ENCODE peak calls at places on chromosomes 5 and 9, in eight cellular contexts. X is keratinocyte, U is DND-41, F is GM23248, H is OCI-LY7, Q is Karpas-422, Z is neuronal stem cell, B is endothelial cell of umbilical vein. E is an unnamed sample.
A peak's percentile ranks its signal among the peaks of the same experiment; 100 is the strongest.

GRCh38 chr9:124264812-124265211 is 7.1 kb downstream of the NEK6 start:
- DNase-seq in X (no peak), U (no peak), F (no peak), H (peak; percentile 94), Q (peak; percentile 98), Z (no peak), B (no peak), E (no peak)

GRCh38 chr5:172503925-172504730 is 49.8 kb upstream of the SH3PXD2B start:
- DNase-seq in X (no peak), U (no peak), F (no peak), H (no peak), Q (no peak), Z (no peak), B (no peak), E (no peak)

GRCh38 chr5:73170522-73170921 is 2.5 kb upstream of the TMEM174 start:
- DNase-seq in X (peak; percentile 11), U (peak; percentile 13), F (peak; percentile 53), H (peak; percentile 52), Q (peak; percentile 83), Z (peak; percentile 12), B (peak; percentile 62), E (peak; percentile 73)

GRCh38 chr5:10424124-10424731 is 17.5 kb upstream of the ROPN1L start:
- DNase-seq in X (no peak), U (peak; percentile 50), F (peak; percentile 74), H (peak; percentile 64), Q (peak; percentile 73), Z (no peak), B (peak; percentile 42), E (peak; percentile 61)

GRCh38 chr5:145072880-145073279 is 762.3 kb downstream of the PRELID2 start:
- DNase-seq in X (no peak), U (no peak), F (no peak), H (no peak), Q (no peak), Z (peak; percentile 24), B (no peak), E (peak; percentile 74)

GRCh38 chr9:87498046-87498815 is 564 bp downstream of the DAPK1 start:
- DNase-seq in X (no peak), U (no peak), F (peak; percentile 34), H (no peak), Q (no peak), Z (peak; percentile 66), B (peak; percentile 57), E (peak; percentile 83)

GRCh38 chr9:129111762-129112151 is 542 bp downstream of the PTPA start:
- DNase-seq in X (no peak), U (peak; percentile 55), F (peak; percentile 69), H (peak; percentile 59), Q (peak; percentile 81), Z (no peak), B (peak; percentile 62), E (peak; percentile 62)

GRCh38 chr5:1214163-1214935 is 10.8 kb upstream of the SLC6A18 start:
- DNase-seq in X (no peak), U (no peak), F (no peak), H (no peak), Q (no peak), Z (no peak), B (no peak), E (no peak)

GRCh38 chr9:113475992-113476391 is 12.5 kb downstream of the RGS3 start:
- DNase-seq in X (no peak), U (no peak), F (no peak), H (no peak), Q (peak; percentile 19), Z (no peak), B (no peak), E (no peak)

GRCh38 chr9:108272350-108272899 is 583.4 kb downstream of the ACTL7B start:
- DNase-seq in X (no peak), U (no peak), F (peak; percentile 74), H (peak; percentile 2), Q (peak; percentile 67), Z (no peak), B (peak; percentile 29), E (peak; percentile 60)

GRCh38 chr5:28748446-28748845 is 1710.1 kb upstream of the CDH9 start:
- DNase-seq in X (no peak), U (no peak), F (no peak), H (no peak), Q (no peak), Z (no peak), B (no peak), E (no peak)

GRCh38 chr9:21326526-21327139 is 8.6 kb downstream of the KLHL9 start:
- DNase-seq in X (peak; percentile 25), U (no peak), F (peak; percentile 72), H (peak; percentile 67), Q (peak; percentile 82), Z (peak; percentile 35), B (peak; percentile 54), E (peak; percentile 58)

GRCh38 chr9:98856982-98857381 is 49.5 kb downstream of the GALNT12 start:
- DNase-seq in X (no peak), U (no peak), F (no peak), H (no peak), Q (no peak), Z (no peak), B (no peak), E (no peak)

GRCh38 chr5:120613729-120614128 is 149.6 kb downstream of the PRR16 start:
- DNase-seq in X (no peak), U (no peak), F (peak; percentile 40), H (no peak), Q (no peak), Z (no peak), B (no peak), E (no peak)

GRCh38 chr9:35001803-35002502 is 12.4 kb downstream of the DNAJB5 start:
- DNase-seq in X (no peak), U (no peak), F (peak; percentile 59), H (no peak), Q (no peak), Z (no peak), B (peak; percentile 64), E (no peak)

GRCh38 chr5:170439246-170439943 is 50.2 kb upstream of the KCNMB1 start:
- DNase-seq in X (no peak), U (no peak), F (no peak), H (no peak), Q (no peak), Z (no peak), B (no peak), E (no peak)

GRCh38 chr9:132169672-132170392 is 8.0 kb downstream of the NTNG2 start:
- DNase-seq in X (peak; percentile 13), U (peak; percentile 50), F (peak; percentile 71), H (peak; percentile 74), Q (peak; percentile 87), Z (peak; percentile 71), B (peak; percentile 30), E (peak; percentile 88)

GRCh38 chr9:135186248-135187164 is 99.0 kb downstream of the OLFM1 start:
- DNase-seq in X (no peak), U (no peak), F (no peak), H (no peak), Q (no peak), Z (no peak), B (no peak), E (no peak)

GRCh38 chr5:169100735-169101075 is 200.2 kb downstream of the SLIT3 start:
- DNase-seq in X (peak; percentile 11), U (no peak), F (peak; percentile 90), H (no peak), Q (no peak), Z (no peak), B (no peak), E (peak; percentile 23)

GRCh38 chr9:99851028-99851822 is 29.5 kb downstream of the NR4A3 start:
- DNase-seq in X (no peak), U (peak; percentile 54), F (no peak), H (peak; percentile 55), Q (no peak), Z (no peak), B (no peak), E (no peak)

GRCh38 chr5:53425598-53426516 is 54.6 kb upstream of the FST start:
- DNase-seq in X (no peak), U (peak; percentile 50), F (peak; percentile 18), H (peak; percentile 40), Q (peak; percentile 79), Z (peak; percentile 54), B (no peak), E (peak; percentile 79)

DNA sequence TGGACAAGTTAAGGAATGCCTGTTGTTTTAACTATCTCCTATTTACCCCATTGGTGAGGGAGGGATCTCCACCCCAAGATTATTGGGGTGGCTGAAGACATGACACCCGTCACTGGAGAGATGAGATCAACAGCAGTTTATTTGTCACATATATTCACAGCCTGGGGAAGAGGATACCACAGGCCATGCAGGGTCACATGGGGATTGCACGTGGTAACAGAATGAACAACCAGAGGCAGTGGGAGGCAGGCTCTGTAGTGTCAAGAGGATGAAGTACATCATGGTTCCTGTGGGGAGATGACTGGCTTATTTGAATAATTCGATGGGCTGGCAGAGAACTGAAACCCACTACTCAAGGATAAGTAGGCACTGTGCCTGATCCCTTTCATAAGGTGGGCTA is 18.6 kb upstream of the SHISAL2B start:
- DNase-seq in X (no peak), U (no peak), F (no peak), H (no peak), Q (no peak), Z (no peak), B (no peak), E (no peak)
- H2AFZ ChIP-seq in X (no peak overlapping the region), U (no peak overlapping the region), F (no peak overlapping the region), H (no peak overlapping the region), Q (no peak overlapping the region), Z (no peak overlapping the region), B (no peak overlapping the region), E (no peak overlapping the region)

GRCh38 chr9:72977670-72978069 is 24.8 kb upstream of the ALDH1A1 start:
- DNase-seq in X (no peak), U (no peak), F (peak; percentile 36), H (no peak), Q (no peak), Z (no peak), B (no peak), E (no peak)

GRCh38 chr9:72980183-72980582 is 27.3 kb upstream of the ALDH1A1 start:
- DNase-seq in X (no peak), U (no peak), F (no peak), H (no peak), Q (no peak), Z (no peak), B (no peak), E (no peak)

GRCh38 chr9:72979405-72980100 is 26.7 kb upstream of the ALDH1A1 start:
- DNase-seq in X (no peak), U (no peak), F (no peak), H (no peak), Q (no peak), Z (no peak), B (no peak), E (no peak)

GRCh38 chr9:72980600-72981265 is 27.9 kb upstream of the ALDH1A1 start:
- DNase-seq in X (no peak), U (no peak), F (no peak), H (no peak), Q (no peak), Z (no peak), B (no peak), E (no peak)

GRCh38 chr9:72978724-72979123 is 25.9 kb upstream of the ALDH1A1 start:
- DNase-seq in X (no peak), U (no peak), F (peak; percentile 63), H (no peak), Q (no peak), Z (no peak), B (no peak), E (no peak)
- H2AFZ ChIP-seq in X (no peak overlapping the region), U (no peak overlapping the region), F (no peak overlapping the region), H (no peak overlapping the region), Q (no peak overlapping the region), Z (no peak overlapping the region), B (peak overlapping the region; percentile 27), E (no peak overlapping the region)

GRCh38 chr5:56766926-56767325 is 48.4 kb upstream of the MAP3K1 start:
- DNase-seq in X (no peak), U (no peak), F (no peak), H (no peak), Q (no peak), Z (no peak), B (no peak), E (no peak)
- H2AFZ ChIP-seq in X (no peak overlapping the region), U (no peak overlapping the region), F (no peak overlapping the region), H (no peak overlapping the region), Q (no peak overlapping the region), Z (no peak overlapping the region), B (no peak overlapping the region), E (no peak overlapping the region)

GRCh38 chr5:78771260-78772240 is 123.0 kb upstream of the LHFPL2 start:
- DNase-seq in X (no peak), U (peak; percentile 35), F (no peak), H (peak; percentile 64), Q (no peak), Z (no peak), B (peak; percentile 91), E (no peak)
- H2AFZ ChIP-seq in X (peak overlapping the region; percentile 76), U (peak overlapping the region; percentile 48), F (no peak overlapping the region), H (peak overlapping the region; percentile 89), Q (no peak overlapping the region), Z (peak overlapping the region; percentile 76), B (peak overlapping the region; percentile 75), E (no peak overlapping the region)

E was measured in neural progenitor cell.